ENCODE peak calls at places on chromosomes 11 and 22, in eight cellular contexts. R is AG09319, M is OCI-LY7, H is choroid plexus epithelial cell, K is cardiac fibroblast, Z is heart right ventricle, V is astrocyte of the cerebellum, D is Calu3. Q is an unnamed sample.
A peak's percentile ranks its signal among the peaks of the same experiment; 100 is the strongest.

GRCh38 chr11:122276221-122276620 is 160.2 kb upstream of the BLID start:
- DNase-seq in R (no peak), M (no peak), H (no peak), K (no peak), Z (no peak), V (no peak), D (no peak), Q (no peak)

GRCh38 chr22:21025763-21026755 is 6.3 kb downstream of the SLC7A4 start:
- DNase-seq in R (no peak), M (no peak), H (no peak), K (no peak), Z (no peak), V (no peak), D (no peak), Q (no peak)

GRCh38 chr22:19722175-19722914 is 994 bp upstream of the GP1BB start:
- DNase-seq in R (no peak), M (no peak), H (no peak), K (no peak), Z (no peak), V (no peak), D (no peak), Q (no peak)

GRCh38 chr11:8258771-8259170 is 4.9 kb downstream of the LMO1 start:
- DNase-seq in R (peak; percentile 49), M (no peak), H (no peak), K (peak; percentile 33), Z (no peak), V (peak; percentile 50), D (no peak), Q (no peak)

GRCh38 chr11:118691926-118692830 is 12.7 kb upstream of the TREH start:
- DNase-seq in R (peak; percentile 2), M (no peak), H (peak; percentile 42), K (peak; percentile 55), Z (no peak), V (no peak), D (no peak), Q (peak; percentile 75)

GRCh38 chr11:58671946-58672345 is 49.5 kb downstream of the CNTF start:
- DNase-seq in R (no peak), M (no peak), H (no peak), K (no peak), Z (no peak), V (no peak), D (no peak), Q (no peak)

GRCh38 chr11:58642120-58642625 is 19.7 kb downstream of the CNTF start:
- DNase-seq in R (no peak), M (no peak), H (no peak), K (no peak), Z (no peak), V (no peak), D (no peak), Q (no peak)

GRCh38 chr22:25110846-25111578 is 88.6 kb upstream of the CRYBB3 start:
- DNase-seq in R (peak; percentile 12), M (no peak), H (peak; percentile 89), K (peak; percentile 88), Z (peak; percentile 70), V (peak; percentile 43), D (peak; percentile 91), Q (peak; percentile 22)

GRCh38 chr11:59573216-59573615 is 42.4 kb downstream of the OSBP start:
- DNase-seq in R (peak; percentile 67), M (no peak), H (peak; percentile 97), K (peak; percentile 86), Z (no peak), V (peak; percentile 84), D (no peak), Q (no peak)

GRCh38 chr11:120239713-120240640 is at the start of gene POU2F3:
- DNase-seq in R (no peak), M (no peak), H (no peak), K (no peak), Z (no peak), V (no peak), D (peak; percentile 15), Q (no peak)

DNA sequence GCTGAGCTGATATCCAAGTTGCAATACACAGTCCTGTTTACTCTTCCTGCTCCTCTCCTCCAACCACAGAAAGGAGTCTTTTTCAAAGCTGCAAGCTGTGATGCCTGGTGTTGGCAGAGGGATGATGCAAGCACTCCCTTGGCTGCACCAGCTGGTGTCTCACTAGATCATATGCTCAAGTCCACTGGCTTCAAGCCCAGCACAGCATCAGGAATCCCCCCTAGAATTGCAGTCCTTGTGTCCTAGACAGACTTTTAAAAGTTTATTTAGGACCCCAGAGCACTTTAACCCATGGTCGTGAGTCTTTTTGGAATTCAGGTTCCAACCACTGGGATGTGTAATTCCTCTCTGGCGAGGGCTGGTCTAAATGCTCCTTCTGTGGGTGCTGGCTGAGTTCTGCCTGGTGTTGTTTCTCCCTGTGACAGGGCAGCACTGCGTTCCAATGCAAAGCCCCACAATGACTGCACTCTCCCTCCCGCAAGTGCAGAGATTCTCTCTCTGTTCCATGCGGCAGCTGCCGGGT is 1.9 kb upstream of the HEPN1 start:
- DNase-seq in R (no peak), M (no peak), H (peak; percentile 88), K (peak; percentile 76), Z (no peak), V (no peak), D (no peak), Q (no peak)
- TF ChIP-seq CTCF in R (no peak), M (no peak), H (no peak), K (no peak), Z (no peak), V (no peak), D (no peak), Q (no peak)

DNA sequence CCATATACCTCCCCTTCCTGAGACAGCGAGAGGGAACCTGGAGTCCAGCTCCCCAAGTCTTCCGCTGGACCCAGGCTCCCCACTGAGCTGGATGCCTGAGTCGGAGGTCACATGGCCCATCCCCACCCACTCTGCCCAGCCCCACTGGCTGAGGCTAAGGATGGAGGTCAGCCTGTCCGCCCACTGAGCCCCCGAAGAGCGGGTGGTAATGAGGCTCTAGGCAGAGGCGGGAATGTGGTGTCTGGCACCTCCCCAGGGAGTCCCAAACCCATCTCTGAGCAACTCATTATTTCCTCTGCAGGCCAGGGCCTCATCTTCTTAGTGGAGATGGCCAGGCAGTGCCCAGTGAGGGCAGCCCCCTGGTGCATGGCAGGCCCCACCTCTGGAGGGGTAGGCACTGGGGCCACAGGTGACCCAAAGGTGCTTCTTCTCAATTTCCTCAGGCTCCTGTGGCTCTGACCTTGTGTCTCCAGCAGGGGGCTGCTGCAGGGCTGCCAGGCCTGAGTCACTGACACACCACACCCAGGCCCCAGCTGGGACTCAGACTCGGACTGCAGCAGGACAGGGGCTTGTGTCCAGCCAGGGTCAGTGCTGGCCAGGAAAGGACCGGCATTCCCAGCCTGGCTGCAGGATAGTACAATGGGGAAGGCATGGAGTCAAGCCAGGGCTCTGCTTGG is 10.2 kb upstream of the PDE2A start:
- DNase-seq in R (no peak), M (peak; percentile 71), H (peak; percentile 64), K (peak; percentile 71), Z (peak; percentile 56), V (no peak), D (peak; percentile 81), Q (peak; percentile 35)
- TF ChIP-seq CTCF in R (peak; percentile 68), M (peak; percentile 78), H (peak; percentile 73), K (peak; percentile 83), Z (peak; percentile 57), V (peak; percentile 69), D (peak; percentile 72), Q (peak; percentile 26)

GRCh38 chr11:67691149-67691548 is 16.7 kb upstream of the ALDH3B2 start:
- DNase-seq in R (no peak), M (peak; percentile 63), H (peak; percentile 19), K (peak; percentile 13), Z (no peak), V (no peak), D (no peak), Q (no peak)
- TF ChIP-seq CTCF in R (no peak), M (peak; percentile 92), H (peak; percentile 45), K (peak; percentile 29), Z (peak; percentile 28), V (peak; percentile 25), D (peak; percentile 15), Q (no peak)

GRCh38 chr11:126188332-126189108 is 22.9 kb downstream of the RPUSD4 start:
- DNase-seq in R (no peak), M (peak; percentile 89), H (no peak), K (no peak), Z (no peak), V (no peak), D (no peak), Q (no peak)

GRCh38 chr11:126185200-126186030 is 26.0 kb downstream of the RPUSD4 start:
- DNase-seq in R (no peak), M (no peak), H (no peak), K (no peak), Z (no peak), V (no peak), D (no peak), Q (no peak)

GRCh38 chr11:126189109-126189929 is 22.1 kb downstream of the RPUSD4 start:
- DNase-seq in R (no peak), M (peak; percentile 87), H (no peak), K (no peak), Z (no peak), V (no peak), D (no peak), Q (no peak)

GRCh38 chr11:126186031-126186698 is 25.3 kb downstream of the RPUSD4 start:
- DNase-seq in R (no peak), M (no peak), H (no peak), K (no peak), Z (peak; percentile 41), V (no peak), D (no peak), Q (no peak)

DNA sequence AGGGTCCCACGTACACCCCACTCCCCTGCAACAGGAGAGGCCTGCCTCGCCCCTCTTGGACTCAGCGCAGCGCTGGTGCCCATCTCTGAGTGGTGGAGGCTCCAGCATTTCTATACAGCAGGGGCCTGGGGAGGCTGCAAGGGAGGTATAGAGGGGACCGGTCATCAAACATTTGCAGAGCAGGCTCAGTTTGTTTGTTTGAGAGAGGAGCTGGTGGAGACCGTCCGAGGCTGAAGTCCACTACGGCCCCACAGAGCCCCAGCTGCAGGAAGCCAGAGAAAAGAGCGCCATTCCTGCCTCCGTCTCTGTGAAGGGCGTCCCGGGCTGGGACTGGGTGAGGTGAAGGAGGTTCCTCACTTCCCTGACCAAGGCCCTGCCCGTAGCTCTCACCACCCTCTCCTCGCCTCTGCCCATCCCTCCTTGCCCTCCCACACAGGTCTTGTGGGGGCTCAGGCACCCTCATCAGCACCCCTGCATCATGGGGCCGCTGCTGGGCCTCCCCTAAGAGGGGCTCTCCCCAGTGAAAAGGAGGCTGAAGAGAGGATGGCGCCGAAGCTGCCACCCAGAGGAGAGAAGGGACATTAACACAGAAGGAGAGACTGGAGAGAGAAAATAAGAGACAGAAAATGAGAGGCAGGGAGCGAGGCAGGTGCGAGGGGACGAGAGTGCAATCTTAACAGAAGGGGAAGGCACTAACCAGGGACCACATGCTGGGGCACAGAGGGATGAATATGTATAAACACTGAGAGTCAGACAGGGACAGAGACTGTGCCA is 24.6 kb downstream of the RPUSD4 start:
- DNase-seq in R (no peak), M (no peak), H (no peak), K (no peak), Z (no peak), V (no peak), D (no peak), Q (no peak)
- TF ChIP-seq CTCF in R (peak; percentile 19), M (peak; percentile 56), H (peak; percentile 38), K (no peak), Z (no peak), V (peak; percentile 26), D (no peak), Q (no peak)

GRCh38 chr22:24107668-24108067 is 73.6 kb upstream of the SUSD2 start:
- DNase-seq in R (peak; percentile 80), M (no peak), H (peak; percentile 73), K (peak; percentile 89), Z (peak; percentile 87), V (peak; percentile 93), D (no peak), Q (no peak)
- TF ChIP-seq CTCF in R (peak; percentile 71), M (no peak), H (peak; percentile 46), K (peak; percentile 77), Z (peak; percentile 60), V (peak; percentile 74), D (no peak), Q (no peak)

GRCh38 chr11:12102588-12103410 is 7.6 kb upstream of the MICAL2 start:
- DNase-seq in R (no peak), M (no peak), H (peak; percentile 65), K (no peak), Z (no peak), V (no peak), D (no peak), Q (no peak)
- TF ChIP-seq CTCF in R (no peak), M (no peak), H (peak; percentile 33), K (peak; percentile 9), Z (no peak), V (peak; percentile 5), D (no peak), Q (no peak)

Q was measured in CD8-positive, alpha-beta T cell.